ENCODE peak calls at places on chromosomes 1 and 21, in five cellular contexts. D is cardiac muscle cell, B is left ventricle myocardium inferior, L is HCT116, O is spleen. H is an unnamed sample.
A peak's percentile ranks its signal among the peaks of the same experiment; 100 is the strongest.

GRCh38 chr1:228735871-228736586 is 750 bp downstream of the RHOU start:
- DNase-seq in D (peak; percentile 65), B (peak; percentile 37), L (peak; percentile 18), O (peak; percentile 86), H (no peak)

GRCh38 chr1:96418969-96419368 is 302.6 kb upstream of the PTBP2 start:
- DNase-seq in D (no peak), B (no peak), L (no peak), O (no peak), H (peak; percentile 72)

GRCh38 chr1:75616436-75617433 is 5.8 kb upstream of the SLC44A5 start:
- DNase-seq in D (peak; percentile 60), B (no peak), L (no peak), O (peak; percentile 74), H (no peak)

GRCh38 chr1:69485616-69486015 is 82.1 kb upstream of the LRRC7 start:
- DNase-seq in D (no peak), B (no peak), L (no peak), O (no peak), H (no peak)

GRCh38 chr1:46804926-46805325 is 6.1 kb downstream of the CYP4B1 start:
- DNase-seq in D (no peak), B (no peak), L (no peak), O (no peak), H (no peak)

GRCh38 chr1:80540605-80541004 is 1260.1 kb upstream of the ADGRL2 start:
- DNase-seq in D (peak; percentile 6), B (no peak), L (no peak), O (no peak), H (peak; percentile 11)

GRCh38 chr1:200838676-200839445 is 33.9 kb upstream of the GPR25 start:
- DNase-seq in D (peak; percentile 71), B (no peak), L (no peak), O (no peak), H (peak; percentile 45)

GRCh38 chr1:99304725-99305282 is 40.5 kb downstream of the PLPPR4 start:
- DNase-seq in D (no peak), B (no peak), L (no peak), O (no peak), H (no peak)

GRCh38 chr21:34846601-34847112 is 177.9 kb downstream of the CLIC6 start:
- DNase-seq in D (peak; percentile 71), B (no peak), L (peak; percentile 61), O (no peak), H (peak; percentile 70)

GRCh38 chr1:154443274-154444013 is 38.3 kb downstream of the IL6R start:
- DNase-seq in D (no peak), B (no peak), L (no peak), O (no peak), H (no peak)

GRCh38 chr1:225919906-225920305 is 4.1 kb downstream of the PYCR2 start:
- DNase-seq in D (peak; percentile 94), B (peak; percentile 73), L (no peak), O (no peak), H (peak; percentile 87)

GRCh38 chr1:60129916-60130315 is 56.3 kb upstream of the C1orf87 start:
- DNase-seq in D (peak; percentile 6), B (no peak), L (no peak), O (no peak), H (no peak)

GRCh38 chr1:35029756-35030155 is 2.0 kb downstream of the ZMYM6 start:
- DNase-seq in D (peak; percentile 42), B (no peak), L (no peak), O (no peak), H (no peak)

GRCh38 chr1:19988269-19989006 is 9.0 kb upstream of the PLA2G2A start:
- DNase-seq in D (peak; percentile 70), B (no peak), L (no peak), O (no peak), H (no peak)

GRCh38 chr1:247517795-247518612 is 18.2 kb downstream of the OR2C3 start:
- DNase-seq in D (no peak), B (no peak), L (no peak), O (no peak), H (no peak)

GRCh38 chr1:68558321-68559026 is 61.6 kb upstream of the DEPDC1 start:
- DNase-seq in D (no peak), B (no peak), L (no peak), O (no peak), H (no peak)

GRCh38 chr1:174074757-174075156 is 52.6 kb upstream of the RC3H1 start:
- DNase-seq in D (peak; percentile 53), B (no peak), L (no peak), O (no peak), H (peak; percentile 14)

GRCh38 chr1:61851849-61852692 is 109.8 kb downstream of the PATJ start:
- DNase-seq in D (peak; percentile 89), B (no peak), L (peak; percentile 56), O (no peak), H (peak; percentile 35)

GRCh38 chr21:29258626-29259335 is 39.9 kb upstream of the BACH1 start:
- DNase-seq in D (peak; percentile 80), B (no peak), L (no peak), O (no peak), H (peak; percentile 97)

GRCh38 chr1:56080123-56080522 is 499.2 kb downstream of the PLPP3 start:
- DNase-seq in D (no peak), B (no peak), L (no peak), O (no peak), H (no peak)

GRCh38 chr21:37696936-37697335 is 219.3 kb downstream of the KCNJ6 start:
- DNase-seq in D (no peak), B (no peak), L (no peak), O (no peak), H (no peak)

GRCh38 chr1:117697220-117697781 is 91.5 kb downstream of the TENT5C start:
- DNase-seq in D (peak; percentile 34), B (no peak), L (no peak), O (no peak), H (no peak)

GRCh38 chr1:227311389-227312001 is 6.8 kb downstream of the CDC42BPA start:
- DNase-seq in D (no peak), B (no peak), L (no peak), O (no peak), H (no peak)

GRCh38 chr21:17053321-17053720 is 459.5 kb upstream of the CXADR start:
- DNase-seq in D (no peak), B (no peak), L (no peak), O (no peak), H (no peak)

GRCh38 chr1:207919523-207920210 is 8.7 kb upstream of the CD34 start:
- DNase-seq in D (peak; percentile 46), B (no peak), L (no peak), O (no peak), H (no peak)

GRCh38 chr1:17010601-17011438 is 908 bp downstream of the ATP13A2 start:
- DNase-seq in D (peak; percentile 59), B (peak; percentile 77), L (no peak), O (peak; percentile 88), H (no peak)

GRCh38 chr1:40014253-40014706 is 26.2 kb upstream of the CAP1 start:
- DNase-seq in D (peak; percentile 22), B (no peak), L (no peak), O (no peak), H (peak; percentile 29)

GRCh38 chr1:52145137-52145536 is 3.2 kb downstream of the ZFYVE9 start:
- DNase-seq in D (no peak), B (no peak), L (no peak), O (no peak), H (no peak)

GRCh38 chr1:52141513-52142219 is at the start of gene ZFYVE9:
- DNase-seq in D (peak; percentile 90), B (peak; percentile 76), L (no peak), O (peak; percentile 94), H (peak; percentile 34)

GRCh38 chr1:52140633-52141512 is 1.0 kb upstream of the ZFYVE9 start:
- DNase-seq in D (peak; percentile 6), B (no peak), L (no peak), O (no peak), H (no peak)

GRCh38 chr1:52142220-52143153 is 598 bp downstream of the ZFYVE9 start:
- DNase-seq in D (peak; percentile 71), B (peak; percentile 40), L (no peak), O (peak; percentile 81), H (peak; percentile 40)

DNA sequence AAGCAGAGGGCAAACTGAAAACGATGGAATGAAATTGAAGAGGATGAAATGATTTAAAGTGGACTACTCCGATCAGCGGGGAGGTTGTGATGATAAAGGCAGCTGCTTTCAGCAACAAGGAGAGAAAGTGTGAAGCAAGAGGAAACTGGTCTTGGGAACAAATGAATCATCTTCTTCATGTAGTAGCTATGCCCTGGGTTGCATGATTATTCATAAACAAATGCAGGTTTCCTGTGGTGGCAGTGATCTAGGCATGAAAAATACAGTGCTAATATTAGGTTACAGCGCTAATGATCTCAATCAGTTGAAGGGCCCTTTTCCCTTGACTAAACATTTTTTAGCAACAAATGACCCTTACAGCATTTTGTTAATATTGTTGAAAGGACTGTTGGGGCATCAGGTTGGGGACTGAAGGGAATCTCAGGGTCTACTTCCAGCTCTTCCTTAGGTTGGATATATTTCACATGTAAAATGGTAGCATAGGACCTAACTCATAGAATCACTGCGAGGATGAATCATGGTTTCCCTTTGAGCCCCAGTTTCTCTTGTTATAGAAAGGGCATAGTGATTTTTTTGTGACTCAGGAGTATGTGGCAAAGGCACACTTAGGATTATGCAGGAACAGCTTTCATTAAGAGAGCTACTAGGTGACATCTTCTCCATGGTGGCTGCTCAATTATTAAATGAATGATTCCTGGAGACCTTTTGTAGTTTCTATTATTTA is 1.9 kb upstream of the ZFYVE9 start:
- DNase-seq in D (peak; percentile 92), B (no peak), L (no peak), O (no peak), H (peak; percentile 92)
- TF ChIP-seq CTCF in D (no peak), B (no peak), L (no peak), O (no peak), H (no peak)

GRCh38 chr1:25770541-25771245 is 29.3 kb upstream of the SELENON start:
- DNase-seq in D (no peak), B (no peak), L (no peak), O (no peak), H (no peak)
- H3K27ac ChIP-seq in D (peak overlapping the region; percentile 92), B (peak overlapping the region; percentile 71), L (no peak overlapping the region), O (peak overlapping the region; percentile 58), H (no peak overlapping the region)

GRCh38 chr1:11479375-11479979 is 522 bp downstream of the DISP3 start:
- DNase-seq in D (no peak), B (no peak), L (no peak), O (no peak), H (no peak)
- H3K27me3 ChIP-seq in D (peaks cover 36% of the 10 kb centered on the region), B (peaks cover 96% of the 10 kb centered on the region), L (peaks cover 55% of the 10 kb centered on the region), O (no peaks in the 10 kb centered on the region), H (peaks cover 48% of the 10 kb centered on the region)

DNA sequence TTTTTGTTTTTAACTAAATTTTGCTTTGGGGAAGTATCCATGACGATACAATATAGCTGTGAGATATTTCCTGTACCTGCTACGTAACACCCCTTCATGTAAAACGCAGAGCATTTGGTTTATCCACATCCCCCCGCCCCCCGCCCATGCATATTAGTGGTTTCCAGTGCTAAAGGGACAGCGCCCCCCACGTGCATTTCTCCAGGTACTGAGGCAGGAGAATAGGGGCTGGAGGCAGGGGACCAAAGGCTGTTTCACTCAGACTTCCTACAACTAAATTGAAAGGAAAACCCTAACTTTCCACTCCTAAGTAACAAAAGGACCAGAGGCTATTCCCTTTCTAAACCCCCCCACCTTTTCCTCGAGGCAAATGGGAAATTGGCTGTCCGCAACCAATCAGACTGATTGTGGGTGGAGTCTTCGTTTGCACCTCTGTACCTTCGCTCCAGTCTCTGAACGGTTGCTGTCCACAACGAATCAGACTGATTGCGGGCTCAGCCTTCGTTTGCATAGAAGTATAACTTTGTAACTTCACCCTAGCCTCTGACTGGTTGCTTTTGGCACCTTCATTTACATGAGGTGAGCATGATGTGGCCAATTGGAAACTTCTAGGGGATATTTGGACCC is 12.2 kb upstream of the RIPK4 start:
- DNase-seq in D (no peak), B (no peak), L (no peak), O (no peak), H (no peak)
- TF ChIP-seq CTCF in D (no peak), B (no peak), L (no peak), O (no peak), H (no peak)